ENCODE peak calls at places on chromosomes 5 and 9, in seven cellular contexts. One of them, this sample, is unnamed.

GRCh38 chr9:86322973-86323644 is 31.1 kb downstream of the TUT7 start:
- DNase-seq in NCI-H524: no peak
- DNase-seq in substantia nigra: no peak
- DNase-seq in T-helper 1 cell: no peak
- DNase-seq in NCI-H2081: no peak
- DNase-seq in HEK293T: no peak
- DNase-seq in sigmoid colon: no peak
- DNase-seq in this sample: no peak

GRCh38 chr5:36237756-36238155 is 4.0 kb downstream of the NADK2 start:
- DNase-seq in substantia nigra: no peak
- DNase-seq in NCI-H2081: no peak
- DNase-seq in sigmoid colon: no peak
- DNase-seq in NCI-H524: no peak
- DNase-seq in T-helper 1 cell: no peak
- DNase-seq in HEK293T: no peak
- DNase-seq in this sample: no peak

GRCh38 chr5:142841511-142842255 is 71.5 kb downstream of the ARHGAP26 start:
- DNase-seq in NCI-H524: no peak
- DNase-seq in NCI-H2081: no peak
- DNase-seq in sigmoid colon: peak
- DNase-seq in T-helper 1 cell: no peak
- DNase-seq in HEK293T: no peak
- DNase-seq in substantia nigra: no peak
- DNase-seq in this sample: no peak

GRCh38 chr9:35097573-35097972 is 1.2 kb upstream of the PIGO start:
- DNase-seq in HEK293T: no peak
- DNase-seq in NCI-H524: no peak
- DNase-seq in T-helper 1 cell: no peak
- DNase-seq in NCI-H2081: no peak
- DNase-seq in substantia nigra: no peak
- DNase-seq in sigmoid colon: no peak
- DNase-seq in this sample: no peak

GRCh38 chr9:122609810-122610209 is 4.7 kb upstream of the OR1Q1 start:
- DNase-seq in T-helper 1 cell: no peak
- DNase-seq in substantia nigra: no peak
- DNase-seq in HEK293T: no peak
- DNase-seq in NCI-H2081: no peak
- DNase-seq in NCI-H524: no peak
- DNase-seq in sigmoid colon: no peak
- DNase-seq in this sample: no peak

GRCh38 chr5:15612915-15613635 is 113.1 kb downstream of the FBXL7 start:
- DNase-seq in substantia nigra: no peak
- DNase-seq in NCI-H2081: no peak
- DNase-seq in NCI-H524: no peak
- DNase-seq in T-helper 1 cell: no peak
- DNase-seq in sigmoid colon: no peak
- DNase-seq in HEK293T: no peak
- DNase-seq in this sample: no peak

GRCh38 chr5:112070022-112070421 is 313.0 kb upstream of the NREP start:
- DNase-seq in substantia nigra: no peak
- DNase-seq in NCI-H524: no peak
- DNase-seq in T-helper 1 cell: no peak
- DNase-seq in HEK293T: no peak
- DNase-seq in NCI-H2081: no peak
- DNase-seq in sigmoid colon: no peak
- DNase-seq in this sample: no peak

GRCh38 chr9:89597711-89598707 is 6.8 kb upstream of the GADD45G start:
- DNase-seq in substantia nigra: no peak
- DNase-seq in NCI-H524: peak
- DNase-seq in HEK293T: peak
- DNase-seq in T-helper 1 cell: no peak
- DNase-seq in sigmoid colon: no peak
- DNase-seq in NCI-H2081: peak
- DNase-seq in this sample: no peak

GRCh38 chr5:56327810-56328209 is 94.7 kb upstream of the ANKRD55 start:
- DNase-seq in substantia nigra: no peak
- DNase-seq in T-helper 1 cell: no peak
- DNase-seq in NCI-H524: no peak
- DNase-seq in sigmoid colon: no peak
- DNase-seq in HEK293T: no peak
- DNase-seq in NCI-H2081: no peak
- DNase-seq in this sample: no peak

GRCh38 chr9:12696931-12697622 is 3.9 kb downstream of the TYRP1 start:
- DNase-seq in NCI-H524: no peak
- DNase-seq in substantia nigra: no peak
- DNase-seq in T-helper 1 cell: no peak
- DNase-seq in NCI-H2081: no peak
- DNase-seq in sigmoid colon: no peak
- DNase-seq in HEK293T: no peak
- DNase-seq in this sample: no peak

GRCh38 chr9:75033789-75034473 is 5.8 kb upstream of the CARNMT1 start:
- DNase-seq in T-helper 1 cell: no peak
- DNase-seq in substantia nigra: no peak
- DNase-seq in sigmoid colon: no peak
- DNase-seq in NCI-H2081: no peak
- DNase-seq in HEK293T: no peak
- DNase-seq in NCI-H524: no peak
- DNase-seq in this sample: no peak

GRCh38 chr9:114282926-114283325 is 40.0 kb upstream of the ORM1 start:
- DNase-seq in sigmoid colon: peak
- DNase-seq in HEK293T: no peak
- DNase-seq in NCI-H2081: no peak
- DNase-seq in NCI-H524: no peak
- DNase-seq in T-helper 1 cell: no peak
- DNase-seq in substantia nigra: no peak
- DNase-seq in this sample: no peak

GRCh38 chr9:126690431-126691051 is 76.8 kb downstream of the LMX1B start:
- DNase-seq in NCI-H524: no peak
- DNase-seq in T-helper 1 cell: no peak
- DNase-seq in substantia nigra: no peak
- DNase-seq in sigmoid colon: peak
- DNase-seq in HEK293T: peak
- DNase-seq in NCI-H2081: peak
- DNase-seq in this sample: peak

GRCh38 chr9:120187758-120188157 is 392.2 kb downstream of the CDK5RAP2 start:
- DNase-seq in NCI-H524: no peak
- DNase-seq in sigmoid colon: no peak
- DNase-seq in NCI-H2081: no peak
- DNase-seq in HEK293T: no peak
- DNase-seq in substantia nigra: no peak
- DNase-seq in T-helper 1 cell: no peak
- DNase-seq in this sample: no peak

GRCh38 chr5:123438244-123438643 is 15.0 kb upstream of the CEP120 start:
- DNase-seq in HEK293T: no peak
- DNase-seq in sigmoid colon: no peak
- DNase-seq in substantia nigra: no peak
- DNase-seq in T-helper 1 cell: no peak
- DNase-seq in NCI-H524: no peak
- DNase-seq in NCI-H2081: no peak
- DNase-seq in this sample: no peak

GRCh38 chr9:108473209-108474112 is 382.3 kb downstream of the ACTL7B start:
- DNase-seq in NCI-H524: no peak
- DNase-seq in substantia nigra: no peak
- DNase-seq in NCI-H2081: peak
- DNase-seq in sigmoid colon: no peak
- DNase-seq in T-helper 1 cell: no peak
- DNase-seq in HEK293T: no peak
- DNase-seq in this sample: no peak

GRCh38 chr5:149211566-149211965 is 60.1 kb upstream of the AFAP1L1 start:
- DNase-seq in HEK293T: no peak
- DNase-seq in NCI-H2081: no peak
- DNase-seq in T-helper 1 cell: no peak
- DNase-seq in sigmoid colon: no peak
- DNase-seq in NCI-H524: no peak
- DNase-seq in substantia nigra: no peak
- DNase-seq in this sample: no peak

GRCh38 chr9:90890146-90890545 is 88.5 kb downstream of the SYK start:
- DNase-seq in NCI-H2081: no peak
- DNase-seq in NCI-H524: no peak
- DNase-seq in substantia nigra: no peak
- DNase-seq in sigmoid colon: no peak
- DNase-seq in HEK293T: peak
- DNase-seq in T-helper 1 cell: no peak
- DNase-seq in this sample: no peak

GRCh38 chr5:140795259-140795641 is 598 bp downstream of the PCDHA2 start:
- DNase-seq in NCI-H524: no peak
- DNase-seq in sigmoid colon: no peak
- DNase-seq in HEK293T: peak
- DNase-seq in substantia nigra: no peak
- DNase-seq in T-helper 1 cell: no peak
- DNase-seq in NCI-H2081: no peak
- DNase-seq in this sample: no peak

GRCh38 chr5:56346717-56347116 is 113.6 kb upstream of the ANKRD55 start:
- DNase-seq in substantia nigra: no peak
- DNase-seq in sigmoid colon: no peak
- DNase-seq in NCI-H524: no peak
- DNase-seq in NCI-H2081: no peak
- DNase-seq in HEK293T: no peak
- DNase-seq in T-helper 1 cell: no peak
- DNase-seq in this sample: no peak

GRCh38 chr5:33091571-33092363 is 349.0 kb upstream of the TARS1 start:
- DNase-seq in NCI-H524: no peak
- DNase-seq in sigmoid colon: no peak
- DNase-seq in NCI-H2081: no peak
- DNase-seq in T-helper 1 cell: no peak
- DNase-seq in HEK293T: no peak
- DNase-seq in substantia nigra: no peak
- DNase-seq in this sample: no peak

GRCh38 chr5:6570530-6570929 is 62.3 kb downstream of the NSUN2 start:
- DNase-seq in NCI-H2081: no peak
- DNase-seq in HEK293T: no peak
- DNase-seq in NCI-H524: no peak
- DNase-seq in sigmoid colon: no peak
- DNase-seq in substantia nigra: no peak
- DNase-seq in T-helper 1 cell: no peak
- DNase-seq in this sample: no peak

GRCh38 chr9:91131433-91131839 is 230.3 kb downstream of the AUH start:
- DNase-seq in T-helper 1 cell: no peak
- DNase-seq in sigmoid colon: peak
- DNase-seq in HEK293T: no peak
- DNase-seq in substantia nigra: no peak
- DNase-seq in NCI-H524: no peak
- DNase-seq in NCI-H2081: no peak
- DNase-seq in this sample: peak